ENCODE peak calls at places on chromosomes 2 and 18, in four cellular contexts. U, E, S and Z are unnamed samples.

GRCh38 chr2:160278889-160279196 is 78.8 kb upstream of the ITGB6 start:
- DNase-seq in U (peak), E (no peak), S (no peak), Z (no peak)

GRCh38 chr18:40935423-40935822 is 1019.6 kb upstream of the PIK3C3 start:
- DNase-seq in U (no peak), E (no peak), S (no peak), Z (no peak)

GRCh38 chr2:120360307-120360855 is 14.4 kb downstream of the INHBB start:
- DNase-seq in S (no peak), E (no peak), U (peak), Z (no peak)

GRCh38 chr2:102082591-102083586 is 59.7 kb upstream of the IL1R1 start:
- DNase-seq in U (peak), E (peak), S (no peak), Z (no peak)

GRCh38 chr2:67130526-67131309 is 266.4 kb upstream of the ETAA1 start:
- DNase-seq in E (no peak), U (peak), S (no peak), Z (no peak)

GRCh38 chr2:235168174-235168979 is 216.6 kb downstream of the SH3BP4 start:
- DNase-seq in U (no peak), E (no peak), S (no peak), Z (no peak)

GRCh38 chr2:2095360-2096093 is 235.5 kb downstream of the MYT1L start:
- DNase-seq in U (no peak), E (no peak), S (no peak), Z (no peak)

GRCh38 chr2:53654364-53654763 is 113.2 kb upstream of the CHAC2 start:
- DNase-seq in E (no peak), U (no peak), S (no peak), Z (no peak)

GRCh38 chr18:48828713-48829442 is 121.9 kb downstream of the SMAD7 start:
- DNase-seq in U (no peak), S (no peak), E (no peak), Z (peak)

GRCh38 chr2:108805782-108806181 is 19.2 kb downstream of the CCDC138 start:
- DNase-seq in U (no peak), S (no peak), E (no peak), Z (no peak)

GRCh38 chr2:39898934-39899333 is 119.9 kb upstream of the THUMPD2 start:
- DNase-seq in S (no peak), E (no peak), U (no peak), Z (no peak)

GRCh38 chr2:170843656-170844055 is 27.0 kb downstream of the GAD1 start:
- DNase-seq in E (peak), S (no peak), U (peak), Z (no peak)

GRCh38 chr2:11746807-11747459 is 501 bp downstream of the LPIN1 start:
- DNase-seq in E (no peak), S (no peak), U (peak), Z (peak)

GRCh38 chr2:19349911-19350677 is 8.3 kb downstream of the OSR1 start:
- DNase-seq in E (no peak), U (peak), S (no peak), Z (peak)

GRCh38 chr18:58570360-58571064 is 58.4 kb downstream of the ALPK2 start:
- DNase-seq in U (peak), S (no peak), E (no peak), Z (no peak)

GRCh38 chr2:18784245-18784644 is 194.9 kb upstream of the NT5C1B start:
- DNase-seq in E (no peak), S (no peak), U (no peak), Z (no peak)

GRCh38 chr2:116141891-116142474 is 1672.5 kb upstream of the DDX18 start:
- DNase-seq in S (no peak), U (no peak), E (no peak), Z (no peak)

GRCh38 chr18:56269958-56270357 is 368.4 kb downstream of the TXNL1 start:
- DNase-seq in S (no peak), E (no peak), U (no peak), Z (no peak)

GRCh38 chr2:127045792-127046501 is 61.0 kb downstream of the BIN1 start:
- DNase-seq in S (no peak), E (no peak), U (no peak), Z (no peak)

GRCh38 chr18:907880-908512 is 3.3 kb downstream of the ADCYAP1 start:
- DNase-seq in E (no peak), S (no peak), U (no peak), Z (peak)

GRCh38 chr2:234135750-234136221 is 85.3 kb downstream of the SPP2 start:
- DNase-seq in S (peak), U (peak), E (peak), Z (peak)

GRCh38 chr2:44547713-44548112 is 186.0 kb downstream of the CAMKMT start:
- DNase-seq in U (no peak), E (no peak), S (no peak), Z (no peak)

GRCh38 chr18:64966667-64967066 is 784.1 kb upstream of the CDH7 start:
- DNase-seq in U (no peak), E (no peak), S (no peak), Z (peak)

GRCh38 chr18:49690307-49690706 is 123.0 kb downstream of the ACAA2 start:
- DNase-seq in E (peak), U (peak), S (no peak), Z (no peak)

GRCh38 chr2:181376442-181376841 is 80.7 kb upstream of the ITGA4 start:
- DNase-seq in U (no peak), E (no peak), S (no peak), Z (peak)

GRCh38 chr2:210167227-210167626 is 4.0 kb downstream of the KANSL1L start:
- DNase-seq in U (peak), E (no peak), S (no peak), Z (no peak)

GRCh38 chr2:56183643-56184499 is at the start of gene CCDC85A:
- DNase-seq in E (no peak), U (peak), S (peak), Z (peak)

GRCh38 chr18:70491734-70492348 is 203.0 kb downstream of the SOCS6 start:
- DNase-seq in U (peak), S (peak), E (no peak), Z (peak)

DNA sequence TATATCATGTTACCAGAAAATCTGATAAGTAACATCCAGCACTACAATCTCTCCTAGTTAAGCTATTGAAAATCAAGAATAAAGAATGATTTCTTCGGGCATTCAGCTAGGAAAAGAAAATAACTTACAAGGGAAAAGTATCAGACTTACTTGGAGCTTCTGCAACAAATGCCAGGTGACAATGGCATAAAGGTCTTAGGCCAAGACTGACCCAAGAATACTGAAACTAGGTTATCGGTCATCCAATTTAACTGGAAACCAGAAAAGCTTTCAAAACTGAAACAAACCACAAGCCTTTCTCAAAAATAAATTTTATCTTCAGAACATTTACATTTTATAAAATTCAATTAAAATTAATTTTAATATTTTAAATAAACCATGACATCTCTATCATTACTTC is 214.0 kb upstream of the CCDC68 start:
- DNase-seq in E (no peak), U (no peak), S (no peak), Z (no peak)
- TF ChIP-seq CTCF in E (no peak), U (no peak), S (no peak), Z (no peak)

DNA sequence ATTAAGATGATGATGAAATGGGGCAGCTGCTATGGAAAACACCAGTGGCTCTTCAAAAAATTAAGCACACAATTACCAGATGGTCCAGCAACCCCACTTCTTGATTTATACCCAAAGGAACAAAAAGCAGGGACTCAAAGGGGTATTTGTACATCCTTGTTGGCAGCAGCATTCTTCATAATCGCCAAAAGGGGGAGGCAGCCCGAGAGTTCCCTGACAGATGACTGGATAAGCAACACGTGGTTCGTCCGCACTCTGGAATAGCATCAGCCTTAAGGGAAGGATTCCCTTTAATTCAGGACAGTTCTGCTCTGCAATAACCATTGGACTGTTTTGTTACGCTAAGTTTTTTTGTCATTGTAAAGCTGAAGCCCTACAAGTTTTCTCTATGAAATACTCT is 76.7 kb upstream of the TWIST2 start:
- DNase-seq in U (peak), E (no peak), S (no peak), Z (peak)
- TF ChIP-seq CTCF in U (peak), E (no peak), S (no peak), Z (peak)

GRCh38 chr2:180356676-180357075 is 349.6 kb upstream of the CWC22 start:
- DNase-seq in U (no peak), E (no peak), S (no peak), Z (no peak)

GRCh38 chr2:180359522-180360282 is 352.6 kb upstream of the CWC22 start:
- DNase-seq in U (no peak), E (no peak), S (no peak), Z (no peak)

GRCh38 chr2:180352620-180353019 is 345.5 kb upstream of the CWC22 start:
- DNase-seq in S (no peak), E (no peak), U (no peak), Z (no peak)

GRCh38 chr2:180360283-180360618 is 353.2 kb upstream of the CWC22 start:
- DNase-seq in E (no peak), U (no peak), S (no peak), Z (no peak)

GRCh38 chr2:180358458-180358857 is 351.4 kb upstream of the CWC22 start:
- DNase-seq in E (no peak), S (no peak), U (no peak), Z (no peak)
- TF ChIP-seq CTCF in E (no peak), S (no peak), U (no peak), Z (no peak)

GRCh38 chr18:6732952-6733351 is 3.4 kb downstream of the ARHGAP28 start:
- DNase-seq in E (no peak), U (no peak), S (no peak), Z (no peak)
- TF ChIP-seq CTCF in E (peak), U (peak), S (no peak), Z (no peak)

GRCh38 chr2:54726431-54726830 is 3.0 kb downstream of the EML6 start:
- DNase-seq in E (no peak), U (no peak), S (no peak), Z (no peak)

GRCh38 chr2:54726940-54727339 is 3.5 kb downstream of the EML6 start:
- DNase-seq in U (no peak), S (no peak), E (no peak), Z (no peak)

GRCh38 chr2:54725343-54726099 is 2.1 kb downstream of the EML6 start:
- DNase-seq in S (no peak), E (no peak), U (no peak), Z (no peak)

GRCh38 chr2:54724560-54725342 is 1.3 kb downstream of the EML6 start:
- DNase-seq in S (peak), U (no peak), E (no peak), Z (peak)

DNA sequence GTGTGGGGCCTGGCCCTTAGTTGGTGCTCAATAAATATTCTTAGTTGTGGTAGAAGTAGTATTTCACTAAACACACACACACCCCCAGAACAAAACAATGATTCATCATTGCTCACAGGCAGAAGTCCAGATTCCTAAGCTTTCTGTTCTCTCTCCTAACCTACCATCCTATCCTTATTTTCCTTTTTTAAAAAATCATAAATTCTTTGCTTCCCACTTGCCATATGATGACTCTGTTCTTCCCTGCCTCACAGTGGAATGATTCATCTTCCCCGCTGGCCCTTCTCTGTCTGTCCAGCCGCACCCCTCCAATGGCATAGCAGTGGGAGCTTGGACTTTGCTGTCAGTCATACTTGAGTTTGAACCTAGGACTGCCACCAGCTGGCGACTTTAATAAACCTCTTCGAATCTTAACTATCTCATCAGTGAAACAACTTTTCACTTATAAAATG is 5.2 kb downstream of the EML6 start:
- DNase-seq in U (peak), E (peak), S (peak), Z (no peak)
- TF ChIP-seq CTCF in U (peak), E (no peak), S (peak), Z (no peak)

DNA sequence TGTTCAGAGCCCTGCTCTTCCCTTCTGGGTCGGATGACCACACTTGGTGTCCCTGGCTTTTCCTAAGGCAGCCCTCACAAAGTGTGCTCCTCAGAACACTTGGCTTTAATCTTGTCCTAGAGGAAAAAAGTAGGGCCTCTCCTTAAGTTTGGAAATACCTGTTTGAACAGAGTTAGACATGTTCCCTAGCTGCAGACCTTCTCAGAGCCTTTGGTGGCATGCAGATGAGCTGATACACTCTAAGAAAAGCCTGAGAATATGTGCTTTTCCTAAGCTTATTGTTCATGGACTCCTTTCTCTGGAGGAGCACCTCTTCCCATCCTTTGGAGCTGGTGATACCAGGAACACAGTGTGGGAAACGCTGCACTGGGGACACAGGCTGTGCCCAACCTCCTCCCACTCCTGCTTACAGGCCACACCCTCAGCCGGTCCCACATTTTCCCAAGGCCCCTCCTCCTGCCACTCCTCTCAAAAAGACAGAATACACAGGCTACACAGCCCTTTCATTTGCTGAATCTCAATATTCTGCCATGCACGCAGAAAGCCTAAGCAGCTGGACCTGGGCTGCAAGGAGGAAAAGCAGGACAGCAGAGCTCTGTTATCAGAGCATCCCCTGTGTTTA is 443.6 kb downstream of the NBAS start:
- DNase-seq in U (no peak), E (no peak), S (no peak), Z (no peak)
- TF ChIP-seq CTCF in U (no peak), E (no peak), S (no peak), Z (no peak)

GRCh38 chr2:149487189-149487588 is 100.4 kb downstream of the MMADHC start:
- DNase-seq in E (no peak), S (no peak), U (no peak), Z (no peak)
- TF ChIP-seq CTCF in E (no peak), S (peak), U (no peak), Z (no peak)

DNA sequence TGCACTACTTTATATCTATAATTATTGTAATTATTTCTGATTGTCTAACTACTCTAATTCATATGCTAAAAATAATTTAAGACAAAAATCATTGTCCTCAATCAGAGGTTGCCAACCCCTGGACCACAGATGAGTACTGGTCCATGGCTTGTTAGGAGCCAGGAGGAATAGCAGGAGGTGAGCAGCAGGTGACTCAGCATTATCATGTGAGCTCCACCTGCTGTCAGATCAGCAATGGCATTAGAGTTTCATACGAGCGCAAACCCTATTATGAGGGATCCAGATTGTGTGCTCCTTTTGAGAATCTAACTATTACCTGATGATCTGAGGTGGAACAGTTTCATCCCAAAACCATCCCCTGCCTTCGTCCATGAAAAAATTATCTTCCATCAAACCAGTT is 1434.4 kb downstream of the LRP1B start:
- DNase-seq in S (no peak), E (no peak), U (no peak), Z (no peak)
- TF ChIP-seq CTCF in S (peak), E (peak), U (no peak), Z (no peak)

GRCh38 chr2:65130440-65131175 is 702 bp upstream of the RAB1A start:
- DNase-seq in E (no peak), S (no peak), U (no peak), Z (no peak)
- TF ChIP-seq CTCF in E (no peak), S (peak), U (no peak), Z (peak)